ENCODE peak calls at places on chromosomes 11 and 22, in nine cellular contexts. O is activated CD8-positive, alpha-beta T cell treated with anti-CD3 and anti-CD28 coated beads for 36 hours; L is iris pigment epithelial cell; D is RPMI7951; E is stimulated activated CD4-positive, alpha-beta T cell treated with anti-CD3 and anti-CD28 coated beads, Interleukin-12 subunit alpha, Interleukin-12 subunit beta, amount 100 ng/mL, for 48 hours; H is NCI-H748 treated with DMSO at 0.1 percent for 48 hours; F is GM13976; G is sigmoid colon; B is NCI-H2107. J is an unnamed sample.

GRCh38 chr11:31757245-31757835 is 53.8 kb downstream of the PAX6 start:
- DNase-seq in O (no peak), L (no peak), D (no peak), E (no peak), H (no peak), F (no peak), G (no peak), B (peak), J (no peak)

GRCh38 chr11:70696076-70696475 is 297.7 kb downstream of the CTTN start:
- DNase-seq in O (no peak), L (no peak), D (no peak), E (no peak), H (no peak), F (no peak), G (no peak), B (no peak), J (no peak)

GRCh38 chr11:88167853-88168252 is 7.4 kb downstream of the RAB38 start:
- DNase-seq in O (no peak), L (no peak), D (no peak), E (no peak), H (no peak), F (no peak), G (no peak), B (no peak), J (no peak)

GRCh38 chr22:28410050-28410816 is 269.4 kb downstream of the TTC28 start:
- DNase-seq in O (no peak), L (peak), D (no peak), E (no peak), H (no peak), F (peak), G (no peak), B (no peak), J (no peak)

GRCh38 chr11:19714093-19714386 is 1.4 kb downstream of the NAV2 start:
- DNase-seq in O (no peak), L (peak), D (peak), E (no peak), H (no peak), F (peak), G (peak), B (no peak), J (no peak)

GRCh38 chr11:35717520-35717919 is 54.9 kb downstream of the TRIM44 start:
- DNase-seq in O (no peak), L (no peak), D (no peak), E (no peak), H (no peak), F (no peak), G (no peak), B (no peak), J (no peak)

GRCh38 chr11:123773026-123773425 is 18.7 kb upstream of the OR6X1 start:
- DNase-seq in O (no peak), L (no peak), D (no peak), E (no peak), H (no peak), F (no peak), G (no peak), B (no peak), J (no peak)

GRCh38 chr11:35524780-35525179 is 636 bp downstream of the PAMR1 start:
- DNase-seq in O (no peak), L (peak), D (no peak), E (no peak), H (no peak), F (no peak), G (no peak), B (no peak), J (no peak)

GRCh38 chr22:20751185-20751851 is 22.6 kb upstream of the SERPIND1 start:
- DNase-seq in O (no peak), L (no peak), D (no peak), E (no peak), H (no peak), F (no peak), G (no peak), B (no peak), J (no peak)

GRCh38 chr11:71418643-71419042 is 29.6 kb downstream of the DHCR7 start:
- DNase-seq in O (peak), L (no peak), D (no peak), E (no peak), H (no peak), F (peak), G (no peak), B (no peak), J (peak)

GRCh38 chr22:42412744-42413220 is 19.4 kb downstream of the NFAM1 start:
- DNase-seq in O (no peak), L (no peak), D (no peak), E (no peak), H (no peak), F (no peak), G (peak), B (no peak), J (no peak)

GRCh38 chr11:109037856-109038780 is 373.2 kb downstream of the DDX10 start:
- DNase-seq in O (no peak), L (peak), D (peak), E (no peak), H (no peak), F (no peak), G (no peak), B (no peak), J (no peak)

GRCh38 chr11:17405232-17406005 is 17.0 kb upstream of the KCNJ11 start:
- DNase-seq in O (no peak), L (peak), D (peak), E (no peak), H (peak), F (no peak), G (peak), B (no peak), J (no peak)

GRCh38 chr11:27857014-27857413 is 156.8 kb upstream of the BDNF start:
- DNase-seq in O (no peak), L (no peak), D (no peak), E (no peak), H (no peak), F (no peak), G (no peak), B (no peak), J (no peak)

GRCh38 chr11:11668781-11669180 is 47.0 kb upstream of the GALNT18 start:
- DNase-seq in O (no peak), L (no peak), D (no peak), E (no peak), H (no peak), F (no peak), G (no peak), B (no peak), J (no peak)

J was measured in GM12891.